ENCODE peak calls at places on chromosomes 2 and 18, in six cellular contexts. Q is IMR-90, C is mesenchymal stem cell, K is H9, S is neuronal stem cell, B is H1. U is an unnamed sample.

GRCh38 chr2:126586321-126586720 is 69.6 kb upstream of the GYPC start:
- DNase-seq in K (no peak), B (no peak), Q (no peak), S (no peak), C (no peak), U (no peak)

GRCh38 chr2:45007961-45008295 is 1.3 kb downstream of the SIX2 start:
- DNase-seq in Q (no peak), S (no peak), K (no peak), B (no peak), C (no peak), U (no peak)

GRCh38 chr2:8644605-8645175 is 37.2 kb upstream of the ID2 start:
- DNase-seq in K (peak; percentile 51), S (no peak), B (no peak), C (no peak), Q (no peak), U (no peak)

GRCh38 chr2:128416781-128417180 is 98.1 kb upstream of the HS6ST1 start:
- DNase-seq in Q (no peak), S (no peak), K (no peak), C (no peak), B (no peak), U (no peak)

GRCh38 chr18:64966667-64967066 is 784.1 kb upstream of the CDH7 start:
- DNase-seq in C (peak; percentile 24), K (peak; percentile 28), Q (no peak), S (peak; percentile 17), B (no peak), U (peak; percentile 47)

GRCh38 chr2:183269956-183270355 is 145.7 kb downstream of the NUP35 start:
- DNase-seq in S (no peak), Q (no peak), K (no peak), B (no peak), C (no peak), U (no peak)

GRCh38 chr2:113164930-113165585 is 8.7 kb upstream of the PSD4 start:
- DNase-seq in C (no peak), Q (no peak), B (no peak), S (no peak), K (peak; percentile 69), U (peak; percentile 82)

GRCh38 chr2:30894498-30895119 is 87.4 kb upstream of the CAPN13 start:
- DNase-seq in B (no peak), C (no peak), K (no peak), S (no peak), Q (no peak), U (no peak)

GRCh38 chr2:240962371-240963064 is 35.9 kb upstream of the SNED1 start:
- DNase-seq in B (no peak), Q (no peak), K (peak; percentile 31), C (peak; percentile 62), S (peak; percentile 32), U (no peak)

GRCh38 chr2:237885931-237886701 is 26.7 kb downstream of the RAMP1 start:
- DNase-seq in K (peak; percentile 27), S (no peak), B (no peak), C (no peak), Q (no peak), U (no peak)

GRCh38 chr2:195407782-195408181 is 249.2 kb upstream of the SLC39A10 start:
- DNase-seq in C (peak; percentile 15), Q (peak; percentile 66), K (no peak), B (no peak), S (no peak), U (peak; percentile 14)

DNA sequence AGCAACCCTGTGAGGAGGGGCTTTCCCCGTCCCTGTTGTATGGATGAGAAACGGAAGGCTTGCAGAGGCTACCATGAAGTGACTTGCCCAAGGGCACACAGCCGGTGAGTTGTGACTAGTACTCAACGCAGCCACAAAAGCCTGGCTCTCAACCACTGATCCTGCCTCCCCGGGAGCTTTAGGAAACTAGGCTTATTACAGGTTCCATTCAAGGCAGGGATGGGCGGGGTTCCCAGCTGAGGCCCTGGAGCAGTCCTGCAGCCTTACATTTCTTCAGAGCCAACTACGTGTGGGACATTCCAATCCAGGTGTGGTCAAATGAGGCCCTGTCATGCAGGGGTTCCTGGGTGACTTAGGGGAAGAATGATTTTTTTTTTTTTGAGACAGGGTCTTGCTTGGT is 59.6 kb downstream of the MEX3C start:
- DNase-seq in B (no peak), S (no peak), C (no peak), Q (no peak), K (no peak), U (peak; percentile 59)
- H2BK15ac ChIP-seq in B (no peak overlapping the region), S (no peak overlapping the region), C (no peak overlapping the region), Q (no peak overlapping the region), K (no peak overlapping the region), U (no peak overlapping the region)

DNA sequence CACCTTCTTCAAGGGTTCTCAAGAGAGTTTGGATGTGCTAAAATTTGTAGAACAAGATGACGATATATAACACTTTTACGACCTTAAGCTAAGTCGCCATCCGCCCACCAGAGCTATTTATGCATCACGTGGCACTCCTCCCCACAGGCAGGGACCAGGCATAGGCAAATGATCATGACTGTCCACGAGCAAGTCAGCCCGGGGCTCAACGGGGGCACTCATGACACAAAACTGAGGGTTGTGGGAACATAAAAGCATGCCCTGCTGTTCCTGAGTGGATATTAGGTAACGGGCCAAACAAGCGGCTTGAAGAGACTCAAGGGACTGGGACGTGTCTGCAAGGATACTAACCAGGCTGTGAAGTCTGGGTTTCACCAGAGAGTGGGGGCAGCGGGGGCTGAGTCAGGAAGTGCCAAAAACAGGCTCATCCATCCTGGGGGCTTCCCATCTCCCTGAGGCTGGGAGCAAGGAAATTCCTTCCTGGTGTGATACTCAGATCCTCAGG is 58.1 kb downstream of the FAM178B start:
- DNase-seq in C (no peak), K (no peak), S (no peak), B (no peak), Q (no peak), U (no peak)
- H3K27ac ChIP-seq in C (no peak overlapping the region), K (no peak overlapping the region), S (no peak overlapping the region), B (no peak overlapping the region), Q (no peak overlapping the region), U (no peak overlapping the region)

GRCh38 chr2:78420132-78420531 is 605.4 kb upstream of the REG3G start:
- DNase-seq in C (no peak), B (no peak), Q (no peak), S (no peak), K (no peak), U (no peak)
- H2BK15ac ChIP-seq in C (no peak overlapping the region), B (no peak overlapping the region), Q (no peak overlapping the region), S (no peak overlapping the region), K (no peak overlapping the region), U (no peak overlapping the region)

GRCh38 chr2:207399301-207399700 is 130.5 kb upstream of the CREB1 start:
- DNase-seq in C (no peak), S (no peak), Q (no peak), B (no peak), K (no peak), U (no peak)

GRCh38 chr2:207397917-207398655 is 131.7 kb upstream of the CREB1 start:
- DNase-seq in B (no peak), Q (no peak), S (peak; percentile 33), C (no peak), K (no peak), U (no peak)

GRCh38 chr2:207394203-207394741 is 135.5 kb upstream of the CREB1 start:
- DNase-seq in B (no peak), K (no peak), C (peak; percentile 64), S (no peak), Q (peak; percentile 66), U (no peak)

GRCh38 chr2:207394812-207395534 is 134.8 kb upstream of the CREB1 start:
- DNase-seq in B (no peak), S (no peak), Q (peak; percentile 99), C (peak; percentile 93), K (no peak), U (no peak)

GRCh38 chr2:207395535-207396251 is 134.1 kb upstream of the CREB1 start:
- DNase-seq in S (no peak), C (peak; percentile 24), Q (peak; percentile 50), K (no peak), B (no peak), U (no peak)
- H3K27ac ChIP-seq in S (no peak overlapping the region), C (peak overlapping the region; percentile 85), Q (peak overlapping the region; percentile 48), K (no peak overlapping the region), B (no peak overlapping the region), U (no peak overlapping the region)

GRCh38 chr18:13185675-13186198 is 32.8 kb upstream of the LDLRAD4 start:
- DNase-seq in B (no peak), K (no peak), C (no peak), S (no peak), Q (no peak), U (no peak)
- H2BK15ac ChIP-seq in B (no peak overlapping the region), K (no peak overlapping the region), C (no peak overlapping the region), S (no peak overlapping the region), Q (no peak overlapping the region), U (no peak overlapping the region)

DNA sequence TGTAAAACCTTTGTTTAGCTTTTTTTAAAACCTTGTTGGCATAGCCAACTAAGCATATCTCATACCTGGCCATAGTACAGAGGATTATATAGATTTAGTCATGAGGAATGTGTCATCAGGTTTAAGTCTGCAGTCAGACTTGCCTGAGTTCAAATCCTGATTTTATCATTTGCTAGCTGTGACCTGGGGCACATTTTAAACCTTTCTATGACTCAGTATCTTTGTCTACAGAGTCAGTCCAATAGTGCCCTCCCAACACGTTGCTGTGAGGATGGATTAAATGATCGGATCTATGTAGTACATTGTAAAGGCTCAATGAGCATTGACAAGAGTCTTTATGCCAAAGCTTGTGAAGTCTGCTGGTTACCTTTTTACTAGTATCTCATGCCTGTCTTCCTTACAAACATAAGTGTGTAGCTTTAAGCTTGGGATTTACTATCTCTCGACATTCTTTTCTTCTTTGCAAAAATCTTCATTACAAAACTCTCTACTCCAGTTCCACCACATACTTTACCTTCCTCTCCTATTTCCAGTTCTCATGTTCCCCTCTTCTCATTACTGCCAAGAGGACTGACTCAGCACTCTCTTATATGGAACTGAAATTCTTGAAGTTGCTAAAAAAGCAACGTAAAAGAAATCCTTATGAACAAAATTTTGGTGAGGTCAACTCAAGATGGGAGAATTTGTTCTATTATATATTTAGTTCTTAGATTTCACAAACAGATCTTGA is 68.1 kb upstream of the RBMS1 start:
- DNase-seq in B (no peak), C (no peak), Q (peak; percentile 81), K (no peak), S (no peak), U (no peak)
- H3K27ac ChIP-seq in B (no peak overlapping the region), C (no peak overlapping the region), Q (peak overlapping the region; percentile 40), K (no peak overlapping the region), S (no peak overlapping the region), U (no peak overlapping the region)

DNA sequence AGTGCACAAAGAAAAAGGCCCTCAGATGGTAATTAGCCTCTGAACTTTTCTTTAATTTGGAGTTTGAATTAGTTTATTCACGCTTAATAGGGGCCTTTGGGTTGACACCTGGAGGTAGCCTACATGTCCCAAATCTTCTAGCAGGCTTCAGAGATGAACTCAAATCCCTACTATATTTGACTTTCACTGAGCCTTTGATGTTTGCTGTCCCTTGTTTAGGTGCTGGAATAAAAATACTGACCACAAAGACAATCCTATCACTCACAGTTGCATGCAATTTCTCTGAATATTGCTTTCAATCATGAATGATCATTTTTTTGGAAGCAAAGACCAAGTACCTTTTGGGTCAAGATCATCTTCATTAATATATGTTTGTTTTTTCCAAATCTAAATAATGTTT is 564.0 kb upstream of the FANCL start:
- DNase-seq in C (no peak), B (no peak), K (no peak), S (no peak), Q (no peak), U (no peak)
- H2BK15ac ChIP-seq in C (no peak overlapping the region), B (no peak overlapping the region), K (no peak overlapping the region), S (no peak overlapping the region), Q (no peak overlapping the region), U (no peak overlapping the region)

DNA sequence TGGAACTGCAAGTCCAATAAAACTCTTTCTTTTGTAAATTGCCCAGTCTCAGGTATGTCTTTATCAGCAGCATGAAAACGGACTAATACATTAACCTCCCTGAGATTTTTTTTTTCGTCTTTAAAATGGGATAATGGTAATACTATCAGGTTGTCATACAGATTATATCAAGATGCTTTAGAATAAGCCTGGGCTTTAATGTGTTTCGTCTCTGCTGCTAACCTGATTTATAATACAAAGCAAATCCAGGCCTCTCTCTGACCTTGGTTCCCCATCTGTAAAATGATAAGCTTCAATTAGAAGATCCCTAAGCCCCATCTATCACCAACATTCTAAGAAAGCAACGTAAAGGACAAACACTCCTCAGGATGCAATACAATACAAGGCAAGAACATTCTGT is 283.5 kb downstream of the LRATD1 start:
- DNase-seq in S (no peak), C (no peak), K (no peak), B (no peak), Q (no peak), U (no peak)
- H3K27ac ChIP-seq in S (no peak overlapping the region), C (no peak overlapping the region), K (no peak overlapping the region), B (no peak overlapping the region), Q (no peak overlapping the region), U (no peak overlapping the region)

U was measured in mesendoderm.